ENCODE peak calls at places on chromosomes 7 and 10, in seven cellular contexts. Q is upper lobe of right lung; E is adrenal gland; R is CD4-positive, alpha-beta T cell; D is GM12865; Z is BE2C; S is PC-3. W is an unnamed sample.

GRCh38 chr10:14779053-14779649 is 4.5 kb upstream of the FAM107B start:
- DNase-seq in Z (no peak), S (peak), Q (no peak), D (no peak), R (no peak), E (no peak), W (no peak)

GRCh38 chr10:13862541-13863233 is 275.9 kb downstream of the PRPF18 start:
- DNase-seq in D (no peak), Z (no peak), Q (no peak), E (no peak), S (peak), R (no peak), W (no peak)

GRCh38 chr7:95723583-95724180 is 48.7 kb upstream of the DYNC1I1 start:
- DNase-seq in E (peak), Z (peak), S (peak), D (peak), Q (no peak), R (no peak), W (peak)

GRCh38 chr10:71268247-71268691 is 50.8 kb upstream of the SLC29A3 start:
- DNase-seq in Q (no peak), E (peak), R (no peak), D (no peak), Z (peak), S (no peak), W (no peak)

GRCh38 chr7:157437519-157438061 is 100.8 kb downstream of the DNAJB6 start:
- DNase-seq in E (no peak), D (no peak), R (no peak), Q (peak), Z (no peak), S (no peak), W (no peak)

GRCh38 chr7:72435366-72435765 is 23.2 kb upstream of the CALN1 start:
- DNase-seq in E (no peak), Q (no peak), D (no peak), S (no peak), R (no peak), Z (peak), W (peak)

GRCh38 chr10:30617070-30617469 is 12.5 kb downstream of the LYZL2 start:
- DNase-seq in R (no peak), D (no peak), Z (no peak), S (no peak), E (no peak), Q (no peak), W (no peak)

GRCh38 chr7:80949449-80949848 is 30.6 kb upstream of the SEMA3C start:
- DNase-seq in E (no peak), R (no peak), D (no peak), Q (no peak), S (no peak), Z (no peak), W (no peak)

GRCh38 chr10:20858292-20859124 is 38.6 kb downstream of the NEBL start:
- DNase-seq in R (no peak), D (peak), E (no peak), Q (no peak), Z (no peak), S (peak), W (no peak)

GRCh38 chr10:101301111-101301731 is 52.7 kb upstream of the BTRC start:
- DNase-seq in R (no peak), Q (no peak), E (peak), S (peak), Z (peak), D (peak), W (no peak)

GRCh38 chr10:71780722-71781121 is 7.4 kb upstream of the VSIR start:
- DNase-seq in R (no peak), S (no peak), Q (no peak), E (no peak), D (no peak), Z (no peak), W (no peak)

GRCh38 chr7:36037121-36037662 is 115.9 kb upstream of the EEPD1 start:
- DNase-seq in D (no peak), E (peak), R (no peak), S (peak), Z (peak), Q (no peak), W (peak)

GRCh38 chr7:90178166-90178565 is 23.9 kb downstream of the STEAP1 start:
- DNase-seq in Q (no peak), E (no peak), R (no peak), Z (no peak), S (no peak), D (no peak), W (no peak)

DNA sequence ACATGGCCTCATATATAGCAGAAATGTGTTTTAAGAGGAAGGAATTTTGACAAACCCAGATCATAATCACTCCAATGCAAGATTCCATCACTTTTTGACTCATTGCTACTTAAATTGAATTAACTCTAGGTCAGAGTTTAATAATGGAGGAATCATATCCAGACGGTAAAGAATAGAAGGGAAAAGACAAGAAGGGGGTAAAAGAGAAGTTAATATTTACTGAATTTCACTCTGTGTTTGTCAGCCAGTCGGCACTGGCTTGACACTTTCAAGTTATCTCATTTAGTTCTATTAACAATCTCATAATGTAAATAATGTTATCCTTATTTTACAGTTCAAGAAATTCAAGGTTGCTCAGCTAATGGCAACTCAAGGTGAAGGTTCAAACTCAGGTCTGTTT is 147.5 kb downstream of the SEMA3A start:
- DNase-seq in E (no peak), Q (no peak), D (no peak), Z (no peak), S (no peak), R (no peak), W (no peak)
- TF ChIP-seq CTCF in E (no peak), Q (no peak), D (no peak), Z (no peak), S (no peak), R (no peak), W (no peak)

GRCh38 chr10:86333813-86334514 is 32.6 kb downstream of the GRID1 start:
- DNase-seq in D (no peak), Q (no peak), R (no peak), E (no peak), S (no peak), Z (no peak), W (no peak)

GRCh38 chr10:86329896-86330680 is 36.5 kb downstream of the GRID1 start:
- DNase-seq in D (no peak), E (no peak), S (no peak), R (no peak), Z (no peak), Q (peak), W (no peak)

GRCh38 chr10:86331861-86332260 is 34.7 kb downstream of the GRID1 start:
- DNase-seq in Q (peak), E (no peak), Z (no peak), D (no peak), S (no peak), R (no peak), W (no peak)

GRCh38 chr10:86329093-86329710 is 37.4 kb downstream of the GRID1 start:
- DNase-seq in Z (no peak), R (no peak), E (no peak), S (no peak), Q (peak), D (no peak), W (no peak)

DNA sequence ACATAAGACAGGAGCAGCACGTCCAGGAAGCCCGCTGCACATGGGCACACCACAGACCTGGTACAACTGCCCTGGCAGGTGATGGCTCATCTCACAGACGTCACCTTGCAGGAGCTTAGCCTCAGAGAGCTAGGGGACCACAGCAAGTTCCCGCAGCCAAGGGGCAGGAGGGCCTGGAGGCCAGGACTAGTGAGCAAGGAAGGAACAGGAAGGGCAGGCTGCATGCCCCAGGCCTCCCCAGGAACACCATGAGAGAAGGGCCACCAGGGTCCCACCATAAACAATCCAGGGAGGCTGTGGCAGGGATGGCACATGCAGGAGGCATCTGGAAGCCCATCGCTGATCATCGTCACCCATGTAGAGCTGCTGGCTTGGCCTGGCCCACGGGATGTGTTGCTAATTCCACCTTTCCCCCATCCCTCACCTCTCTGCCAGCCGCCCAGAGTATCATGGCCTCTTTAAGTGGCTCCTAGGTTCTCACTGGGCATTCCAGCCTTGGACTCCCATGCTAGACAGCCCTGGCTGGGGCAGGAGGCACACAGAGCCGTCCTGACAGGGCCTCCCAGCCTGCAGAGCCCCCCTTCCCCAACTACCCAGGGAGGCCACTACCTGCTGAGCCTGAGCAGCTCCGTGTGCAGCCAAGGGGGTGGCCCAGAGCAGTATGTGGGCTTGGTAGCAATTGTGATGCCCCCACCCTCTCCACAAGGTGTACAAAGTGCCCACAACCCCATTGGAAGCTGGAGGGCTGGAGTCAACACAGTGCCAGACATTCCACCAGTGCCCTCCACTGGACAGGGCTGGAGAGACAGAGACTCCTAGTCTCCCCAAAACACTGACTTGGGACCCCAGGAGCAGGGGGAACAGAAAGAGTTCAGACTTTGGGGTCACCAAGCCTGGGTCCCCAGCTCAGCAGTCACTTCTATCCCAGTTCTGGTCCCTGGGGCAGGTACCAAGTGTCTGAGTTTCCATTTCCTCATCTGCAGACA is 35.5 kb downstream of the GRID1 start:
- DNase-seq in Z (no peak), E (no peak), Q (peak), D (no peak), S (no peak), R (no peak), W (no peak)
- TF ChIP-seq CTCF in Z (peak), E (no peak), Q (no peak), D (no peak), S (no peak), R (no peak), W (no peak)

GRCh38 chr10:17848646-17849045 is 39.5 kb downstream of the MRC1 start:
- DNase-seq in Z (no peak), E (no peak), Q (no peak), D (no peak), S (no peak), R (no peak), W (no peak)

GRCh38 chr10:17851611-17852010 is 42.5 kb downstream of the MRC1 start:
- DNase-seq in Q (peak), R (no peak), Z (peak), D (no peak), S (peak), E (peak), W (no peak)

GRCh38 chr10:17850526-17850925 is 41.4 kb downstream of the MRC1 start:
- DNase-seq in Q (no peak), D (no peak), E (no peak), Z (peak), S (no peak), R (no peak), W (no peak)

DNA sequence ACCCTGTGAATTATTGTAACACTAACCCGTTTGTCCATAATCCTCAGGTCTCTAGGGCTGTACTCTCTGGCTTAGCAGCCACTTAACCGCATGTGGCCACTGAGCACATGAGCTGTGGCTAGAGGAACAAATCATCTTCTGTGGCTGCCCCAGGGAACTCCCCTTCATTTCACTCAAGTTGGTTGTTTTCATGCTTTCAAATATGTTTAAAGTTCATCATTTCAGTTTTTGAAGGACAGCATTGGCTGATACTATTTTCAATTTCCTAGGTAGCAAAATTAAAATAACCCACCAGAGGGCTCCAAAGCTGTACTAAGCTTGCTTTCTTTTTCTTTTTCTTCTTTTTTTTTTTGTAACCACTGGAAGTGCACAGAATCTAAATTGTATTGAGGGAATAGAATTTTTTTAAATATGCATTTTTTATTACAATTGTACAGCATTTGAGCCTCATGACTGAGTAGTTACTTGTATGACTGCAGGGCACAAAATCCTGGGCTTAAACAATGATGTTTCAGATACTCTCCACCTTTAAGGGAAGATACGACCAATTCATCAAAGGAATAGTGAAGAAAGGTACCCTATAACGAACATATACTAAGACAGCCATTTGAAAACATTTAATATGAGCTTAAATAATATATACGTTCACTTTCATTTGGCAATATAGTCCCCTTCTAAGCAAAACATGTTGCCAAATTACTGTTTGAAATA is 38.6 kb downstream of the MRC1 start:
- DNase-seq in E (no peak), R (no peak), S (peak), Z (no peak), Q (no peak), D (no peak), W (no peak)
- TF ChIP-seq CTCF in E (peak), R (no peak), S (peak), Z (peak), Q (peak), D (no peak), W (peak)

GRCh38 chr7:12244129-12244528 is 33.0 kb downstream of the TMEM106B start:
- DNase-seq in Z (peak), S (peak), Q (peak), D (peak), E (peak), R (no peak), W (no peak)
- TF ChIP-seq CTCF in Z (peak), S (peak), Q (peak), D (peak), E (peak), R (no peak), W (peak)

DNA sequence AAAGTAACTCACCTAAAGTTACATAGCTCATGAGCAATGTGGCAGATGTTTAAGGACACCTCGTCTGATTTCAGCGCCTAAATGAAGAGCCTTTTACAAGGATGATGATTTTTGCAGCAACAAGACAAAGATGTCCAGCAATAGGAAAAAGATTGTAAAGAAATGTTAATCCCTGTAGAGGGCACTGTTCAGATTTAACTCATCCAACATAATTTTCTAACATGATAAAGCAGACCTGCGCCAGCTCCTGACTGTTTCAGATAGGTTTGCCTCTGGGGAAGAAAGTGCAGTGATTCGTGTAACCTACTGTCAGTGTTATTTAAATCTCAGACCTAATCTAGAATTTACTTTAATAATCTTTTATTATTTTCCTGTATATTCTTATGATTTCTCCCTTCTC is 595.2 kb downstream of the AUTS2 start:
- DNase-seq in S (no peak), R (no peak), E (no peak), Z (peak), Q (no peak), D (peak), W (no peak)
- TF ChIP-seq CTCF in S (no peak), R (no peak), E (no peak), Z (peak), Q (peak), D (peak), W (peak)

DNA sequence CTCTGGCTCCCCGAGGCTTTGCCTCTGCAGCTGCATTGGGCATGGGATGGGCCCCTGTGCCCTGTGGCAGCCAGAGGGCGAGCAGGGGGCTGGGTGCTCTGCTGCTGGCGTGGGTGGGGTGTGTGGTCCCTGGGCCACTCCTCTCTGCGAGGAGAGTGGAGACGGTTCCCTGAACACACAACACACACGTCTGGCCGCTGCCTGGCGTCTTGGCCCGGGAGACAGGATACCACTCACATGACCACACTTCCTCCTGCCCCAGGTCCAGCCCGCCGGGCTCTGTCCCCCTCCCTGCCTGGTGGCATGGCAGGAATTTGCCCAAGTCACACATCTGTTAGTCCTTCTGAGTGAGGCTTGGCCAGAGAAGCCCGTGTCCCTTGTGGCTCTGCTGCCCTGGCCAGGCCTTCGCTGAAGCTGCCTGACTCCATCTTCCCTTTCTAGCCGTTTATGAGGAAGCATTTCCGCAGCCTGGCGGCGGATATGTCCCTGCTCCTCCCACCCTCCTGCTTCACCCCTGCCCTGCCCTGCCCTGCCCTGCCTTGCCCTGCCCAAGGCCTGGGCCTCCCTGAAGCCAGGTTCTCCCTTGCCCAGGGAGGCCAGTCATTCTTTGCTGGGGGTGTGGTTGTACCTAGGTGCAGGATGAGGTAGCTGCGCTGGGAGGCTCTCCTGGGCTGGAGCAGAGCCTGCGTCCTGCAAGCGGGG is 3.0 kb downstream of the BRI3 start:
- DNase-seq in S (peak), R (no peak), D (no peak), Z (peak), E (peak), Q (peak), W (no peak)
- TF ChIP-seq CTCF in S (no peak), R (no peak), D (no peak), Z (no peak), E (no peak), Q (no peak), W (no peak)

DNA sequence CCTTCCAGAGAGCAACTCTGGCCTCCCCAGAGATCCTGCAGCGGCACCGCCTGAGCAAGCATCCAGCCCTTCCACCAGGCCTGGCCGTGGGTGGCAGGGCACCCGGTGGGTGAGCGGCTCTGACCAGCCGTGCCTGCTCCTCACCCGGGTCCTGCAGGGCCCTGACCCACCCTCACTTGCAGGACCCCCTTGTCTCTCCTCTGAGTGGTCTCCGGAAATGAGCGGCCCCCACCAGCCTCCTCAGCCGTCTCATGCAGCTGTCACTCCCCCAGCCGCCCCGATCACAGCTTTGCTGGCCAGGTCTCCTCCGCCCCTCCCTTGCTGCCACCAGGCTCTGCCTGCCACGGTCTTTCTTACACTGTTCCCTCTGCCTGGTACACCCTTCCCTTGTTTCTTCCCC is 218.2 kb downstream of the TCERG1L start:
- DNase-seq in E (no peak), Q (no peak), D (no peak), Z (no peak), R (no peak), S (no peak), W (no peak)
- TF ChIP-seq CTCF in E (no peak), Q (no peak), D (no peak), Z (no peak), R (no peak), S (no peak), W (no peak)

GRCh38 chr7:20188551-20188950 is 28.6 kb downstream of the MACC1 start:
- DNase-seq in E (peak), Z (no peak), D (no peak), S (no peak), R (no peak), Q (no peak), W (no peak)

GRCh38 chr7:20189852-20190251 is 27.3 kb downstream of the MACC1 start:
- DNase-seq in Q (no peak), D (no peak), S (no peak), E (no peak), R (no peak), Z (no peak), W (no peak)

GRCh38 chr7:20193242-20193777 is 23.9 kb downstream of the MACC1 start:
- DNase-seq in E (no peak), D (peak), Z (no peak), S (no peak), R (no peak), Q (no peak), W (no peak)

GRCh38 chr7:20191044-20191867 is 25.9 kb downstream of the MACC1 start:
- DNase-seq in S (no peak), Q (no peak), R (no peak), E (no peak), Z (no peak), D (no peak), W (no peak)

DNA sequence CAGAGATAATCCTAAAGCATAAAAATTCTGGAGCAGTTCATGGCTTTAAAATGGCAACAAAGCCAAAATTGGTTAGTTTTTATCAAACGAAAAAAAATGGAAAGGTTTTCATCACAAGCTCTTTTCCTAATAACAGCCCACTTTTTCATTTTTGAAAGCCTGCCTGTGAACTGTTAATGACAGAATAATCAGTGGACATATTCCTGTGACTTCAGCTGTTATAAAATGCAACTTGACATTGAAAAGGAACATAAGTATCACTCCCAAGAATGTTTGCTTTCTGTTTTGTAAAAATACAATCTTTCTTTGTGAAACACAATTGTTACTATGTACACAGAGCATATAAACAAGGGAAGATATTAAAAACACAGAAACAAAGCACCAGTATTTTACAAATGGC is 26.6 kb downstream of the MACC1 start:
- DNase-seq in Q (no peak), Z (no peak), D (no peak), E (no peak), R (no peak), S (no peak), W (no peak)
- TF ChIP-seq CTCF in Q (no peak), Z (no peak), D (no peak), E (no peak), R (no peak), S (no peak), W (no peak)